ENCODE peak calls at places on chromosomes 5 and 9, in eight cellular contexts. N, I, W, P, M, S, K and L are unnamed samples.

GRCh38 chr5:115553082-115553481 is 8.5 kb upstream of the FEM1C start:
- DNase-seq in N (no peak), I (no peak), W (no peak), P (no peak), M (no peak), S (no peak), K (no peak), L (no peak)

GRCh38 chr9:15421532-15421931 is 1.1 kb upstream of the SNAPC3 start:
- DNase-seq in N (no peak), I (no peak), W (no peak), P (no peak), M (no peak), S (no peak), K (no peak), L (no peak)

GRCh38 chr5:90099099-90099498 is 310.5 kb downstream of the CETN3 start:
- DNase-seq in N (no peak), I (no peak), W (no peak), P (no peak), M (peak; percentile 37), S (no peak), K (no peak), L (no peak)

GRCh38 chr9:137277329-137278041 is at the start of gene TOR4A:
- DNase-seq in N (no peak), I (no peak), W (peak; percentile 85), P (peak; percentile 81), M (peak; percentile 87), S (no peak), K (peak; percentile 95), L (no peak)

GRCh38 chr5:38463634-38464521 is 92.6 kb downstream of the LIFR start:
- DNase-seq in N (no peak), I (no peak), W (peak; percentile 94), P (no peak), M (peak; percentile 96), S (peak; percentile 85), K (no peak), L (no peak)

GRCh38 chr5:59640411-59640810 is 253.1 kb downstream of the PDE4D start:
- DNase-seq in N (no peak), I (no peak), W (no peak), P (no peak), M (peak; percentile 56), S (no peak), K (peak; percentile 11), L (no peak)

GRCh38 chr9:69078069-69078468 is 42.5 kb downstream of the FXN start:
- DNase-seq in N (no peak), I (no peak), W (no peak), P (no peak), M (no peak), S (no peak), K (no peak), L (no peak)

GRCh38 chr9:114026335-114026734 is 51.8 kb downstream of the AMBP start:
- DNase-seq in N (no peak), I (no peak), W (no peak), P (no peak), M (no peak), S (no peak), K (no peak), L (no peak)

GRCh38 chr5:115968770-115969169 is 6.5 kb downstream of the LVRN start:
- DNase-seq in N (no peak), I (no peak), W (no peak), P (no peak), M (no peak), S (no peak), K (no peak), L (no peak)

GRCh38 chr9:115104908-115105307 is 13.0 kb downstream of the TNC start:
- DNase-seq in N (no peak), I (no peak), W (no peak), P (no peak), M (peak; percentile 92), S (peak; percentile 57), K (no peak), L (no peak)

GRCh38 chr9:28770226-28770625 is 1196.9 kb upstream of the C9orf72 start:
- DNase-seq in N (no peak), I (no peak), W (no peak), P (no peak), M (no peak), S (no peak), K (no peak), L (no peak)

GRCh38 chr9:126015446-126015845 is 268.3 kb downstream of the PBX3 start:
- DNase-seq in N (no peak), I (no peak), W (no peak), P (no peak), M (no peak), S (no peak), K (no peak), L (no peak)

GRCh38 chr5:118236108-118236849 is 752.1 kb downstream of the DTWD2 start:
- DNase-seq in N (no peak), I (no peak), W (no peak), P (no peak), M (no peak), S (no peak), K (no peak), L (no peak)

GRCh38 chr9:22307013-22307711 is 139.5 kb upstream of the DMRTA1 start:
- DNase-seq in N (peak; percentile 60), I (peak; percentile 37), W (peak; percentile 34), P (no peak), M (peak; percentile 76), S (peak; percentile 50), K (no peak), L (no peak)

GRCh38 chr9:72304538-72304937 is 60.5 kb downstream of the ZFAND5 start:
- DNase-seq in N (no peak), I (no peak), W (no peak), P (no peak), M (no peak), S (no peak), K (no peak), L (no peak)

DNA sequence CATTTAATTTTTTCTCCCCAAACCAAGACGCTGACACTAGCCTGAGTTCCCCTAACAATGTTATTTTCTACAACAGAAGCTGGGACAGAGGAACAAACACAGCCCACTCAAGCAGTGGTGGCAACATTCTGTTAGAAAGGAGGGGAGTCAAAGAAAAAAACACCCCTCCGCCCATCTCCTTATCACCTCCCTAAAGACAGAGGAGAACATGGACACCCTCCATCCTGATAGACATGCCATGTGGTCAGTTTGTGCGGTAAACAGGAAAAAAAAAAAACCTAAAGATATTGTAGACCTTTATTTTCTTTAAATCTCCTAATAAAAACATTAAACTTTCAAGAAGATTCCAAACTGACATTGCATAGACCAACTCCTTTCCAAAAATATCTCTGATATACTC is 2.9 kb upstream of the DPM2 start:
- DNase-seq in N (no peak), I (no peak), W (no peak), P (no peak), M (no peak), S (no peak), K (no peak), L (no peak)
- H3K27ac ChIP-seq in N (no peak overlapping the region), I (no peak overlapping the region), W (no peak overlapping the region), P (no peak overlapping the region), M (no peak overlapping the region), S (no peak overlapping the region), K (no peak overlapping the region), L (peak overlapping the region; percentile 13)

GRCh38 chr5:132425009-132425937 is 55.8 kb downstream of the SLC22A5 start:
- DNase-seq in N (no peak), I (no peak), W (peak; percentile 81), P (no peak), M (peak; percentile 94), S (peak; percentile 92), K (no peak), L (no peak)

GRCh38 chr5:132425975-132426524 is 56.5 kb downstream of the SLC22A5 start:
- DNase-seq in N (no peak), I (no peak), W (no peak), P (no peak), M (no peak), S (no peak), K (no peak), L (no peak)

GRCh38 chr5:132422720-132423442 is 53.4 kb downstream of the SLC22A5 start:
- DNase-seq in N (no peak), I (no peak), W (no peak), P (no peak), M (peak; percentile 57), S (no peak), K (peak; percentile 77), L (no peak)

GRCh38 chr5:132423443-132423898 is 54.0 kb downstream of the SLC22A5 start:
- DNase-seq in N (no peak), I (no peak), W (no peak), P (no peak), M (no peak), S (no peak), K (no peak), L (no peak)

GRCh38 chr5:132424167-132424935 is 54.8 kb downstream of the SLC22A5 start:
- DNase-seq in N (no peak), I (no peak), W (no peak), P (no peak), M (no peak), S (no peak), K (no peak), L (no peak)
- H3K4me1 ChIP-seq in N (peaks cover 7% of the 10 kb centered on the region), I (peaks cover 33% of the 10 kb centered on the region), W (peaks cover 84% of the 10 kb centered on the region), P (peaks cover 100% of the 10 kb centered on the region), M (peaks cover 76% of the 10 kb centered on the region), S (peaks cover 80% of the 10 kb centered on the region), K (peaks cover 92% of the 10 kb centered on the region), L (peaks cover 32% of the 10 kb centered on the region)

DNA sequence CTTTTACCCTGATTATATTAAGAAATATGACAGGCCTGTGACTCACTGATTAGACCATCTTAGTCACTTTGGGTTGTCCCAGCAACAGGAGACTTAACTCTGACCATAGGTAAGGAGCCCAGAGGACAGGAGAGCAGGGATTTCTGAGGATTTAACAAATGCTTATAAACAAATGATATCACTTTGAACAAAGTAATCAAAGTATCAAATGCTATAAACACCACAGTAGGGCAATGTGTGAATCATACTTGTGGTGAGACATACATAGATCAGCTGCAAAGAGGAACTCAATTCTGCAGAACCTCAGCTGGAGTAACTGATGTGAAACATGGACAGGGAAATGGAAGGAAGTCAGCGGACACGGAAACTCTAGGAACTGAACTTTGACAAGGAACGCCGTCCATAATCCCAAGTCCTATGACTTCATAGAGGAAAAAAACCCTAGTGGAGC is 190.6 kb upstream of the MSX2 start:
- DNase-seq in N (no peak), I (no peak), W (peak; percentile 76), P (no peak), M (peak; percentile 96), S (peak; percentile 87), K (no peak), L (no peak)
- H3K27ac ChIP-seq in N (no peak overlapping the region), I (no peak overlapping the region), W (peak overlapping the region; percentile 38), P (no peak overlapping the region), M (peak overlapping the region; percentile 61), S (no peak overlapping the region), K (no peak overlapping the region), L (no peak overlapping the region)

DNA sequence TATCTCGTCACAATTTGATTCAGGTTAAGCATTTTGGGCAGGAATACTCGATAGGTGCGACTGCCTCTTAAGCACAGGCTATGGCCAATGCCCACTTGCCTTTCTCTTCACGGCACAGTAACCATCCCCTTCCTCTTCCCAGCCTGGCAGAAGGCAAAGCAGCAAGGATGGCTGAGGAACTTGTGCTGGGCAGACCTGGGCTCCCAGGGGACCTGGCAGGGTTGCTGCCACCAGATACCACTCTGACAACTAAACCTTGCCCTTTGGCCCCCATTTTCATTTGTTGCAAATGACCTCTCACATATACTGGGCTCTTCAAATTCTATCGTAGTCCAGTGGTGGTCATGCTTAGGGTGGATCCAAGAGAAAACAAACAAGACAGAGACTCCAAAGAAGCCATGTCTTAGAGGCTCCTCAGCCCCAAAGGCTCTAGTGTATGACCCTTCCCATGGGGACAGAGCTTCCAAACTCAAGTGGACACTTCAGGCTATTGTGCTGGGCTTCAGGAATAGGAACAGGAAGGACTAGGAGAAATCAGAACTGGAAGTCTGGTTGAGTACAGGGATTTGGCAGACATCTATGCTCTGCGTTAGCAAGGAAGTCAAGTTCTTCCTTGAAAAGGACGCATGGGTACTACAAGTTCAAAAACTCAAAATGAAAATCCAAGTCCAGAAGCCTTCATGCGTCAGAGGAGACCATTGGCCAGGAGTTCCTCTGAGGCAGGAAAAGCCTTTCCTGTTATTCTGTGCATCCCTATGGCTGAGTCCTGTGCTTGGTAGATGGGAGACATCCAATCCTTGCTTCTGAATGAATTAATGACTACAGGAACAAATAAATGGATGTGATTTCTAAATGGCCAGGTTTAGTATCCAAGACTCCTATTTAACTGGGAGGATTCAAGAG is 64.6 kb upstream of the PLPP1 start:
- DNase-seq in N (no peak), I (no peak), W (peak; percentile 25), P (no peak), M (no peak), S (no peak), K (peak; percentile 43), L (no peak)
- H3K4me1 ChIP-seq in N (peaks cover 3% of the 10 kb centered on the region), I (peaks cover 20% of the 10 kb centered on the region), W (peaks cover 62% of the 10 kb centered on the region), P (peaks cover 75% of the 10 kb centered on the region), M (peaks cover 22% of the 10 kb centered on the region), S (peaks cover 41% of the 10 kb centered on the region), K (peaks cover 57% of the 10 kb centered on the region), L (peaks cover 14% of the 10 kb centered on the region)